ENCODE peak calls at places on chromosomes 16 and 17, in seven cellular contexts. One of them, this sample, is unnamed.

GRCh38 chr17:42107124-42107523 is 5.4 kb downstream of the DHX58 start:
- DNase-seq in pancreas: no peak
- DNase-seq in nephron progenitor cell: no peak
- DNase-seq in GM04504: no peak
- DNase-seq in neural crest cell: no peak
- DNase-seq in stomach: no peak
- DNase-seq in activated naive CD4-positive, alpha-beta T cell treated with anti-CD3 and anti-CD28 coated beads for 36 hours: no peak
- DNase-seq in this sample: no peak

GRCh38 chr16:9647981-9648701 is 534.1 kb downstream of the GRIN2A start:
- DNase-seq in pancreas: no peak
- DNase-seq in nephron progenitor cell: no peak
- DNase-seq in GM04504: peak; percentile 3
- DNase-seq in neural crest cell: peak; percentile 3
- DNase-seq in stomach: no peak
- DNase-seq in activated naive CD4-positive, alpha-beta T cell treated with anti-CD3 and anti-CD28 coated beads for 36 hours: no peak
- DNase-seq in this sample: peak; percentile 21

GRCh38 chr17:34081269-34081668 is 173.8 kb upstream of the CCL2 start:
- DNase-seq in pancreas: no peak
- DNase-seq in nephron progenitor cell: no peak
- DNase-seq in GM04504: no peak
- DNase-seq in neural crest cell: no peak
- DNase-seq in stomach: no peak
- DNase-seq in activated naive CD4-positive, alpha-beta T cell treated with anti-CD3 and anti-CD28 coated beads for 36 hours: no peak
- DNase-seq in this sample: no peak

GRCh38 chr17:79615926-79616325 is 5.1 kb upstream of the RBFOX3 start:
- DNase-seq in pancreas: peak; percentile 19
- DNase-seq in nephron progenitor cell: no peak
- DNase-seq in GM04504: no peak
- DNase-seq in neural crest cell: no peak
- DNase-seq in stomach: no peak
- DNase-seq in activated naive CD4-positive, alpha-beta T cell treated with anti-CD3 and anti-CD28 coated beads for 36 hours: no peak
- DNase-seq in this sample: no peak

GRCh38 chr17:68863091-68863652 is 92.0 kb downstream of the ABCA8 start:
- DNase-seq in pancreas: no peak
- DNase-seq in nephron progenitor cell: no peak
- DNase-seq in GM04504: no peak
- DNase-seq in neural crest cell: no peak
- DNase-seq in stomach: no peak
- DNase-seq in activated naive CD4-positive, alpha-beta T cell treated with anti-CD3 and anti-CD28 coated beads for 36 hours: no peak
- DNase-seq in this sample: no peak

GRCh38 chr17:37787055-37787720 is 42.3 kb upstream of the HNF1B start:
- DNase-seq in pancreas: peak; percentile 89
- DNase-seq in nephron progenitor cell: no peak
- DNase-seq in GM04504: no peak
- DNase-seq in neural crest cell: no peak
- DNase-seq in stomach: peak; percentile 78
- DNase-seq in activated naive CD4-positive, alpha-beta T cell treated with anti-CD3 and anti-CD28 coated beads for 36 hours: no peak
- DNase-seq in this sample: no peak

GRCh38 chr17:73492802-73493139 is 151.5 kb downstream of the SDK2 start:
- DNase-seq in pancreas: no peak
- DNase-seq in nephron progenitor cell: no peak
- DNase-seq in GM04504: no peak
- DNase-seq in neural crest cell: no peak
- DNase-seq in stomach: no peak
- DNase-seq in activated naive CD4-positive, alpha-beta T cell treated with anti-CD3 and anti-CD28 coated beads for 36 hours: no peak
- DNase-seq in this sample: no peak

GRCh38 chr17:48908853-48909394 is 717 bp downstream of the UBE2Z start:
- DNase-seq in pancreas: peak; percentile 87
- DNase-seq in nephron progenitor cell: peak; percentile 97
- DNase-seq in GM04504: peak; percentile 53
- DNase-seq in neural crest cell: peak; percentile 86
- DNase-seq in stomach: peak; percentile 75
- DNase-seq in activated naive CD4-positive, alpha-beta T cell treated with anti-CD3 and anti-CD28 coated beads for 36 hours: peak; percentile 93
- DNase-seq in this sample: peak; percentile 89

GRCh38 chr17:35726609-35727460 is 4.6 kb upstream of the RASL10B start:
- DNase-seq in pancreas: no peak
- DNase-seq in nephron progenitor cell: peak; percentile 64
- DNase-seq in GM04504: peak; percentile 89
- DNase-seq in neural crest cell: no peak
- DNase-seq in stomach: no peak
- DNase-seq in activated naive CD4-positive, alpha-beta T cell treated with anti-CD3 and anti-CD28 coated beads for 36 hours: no peak
- DNase-seq in this sample: no peak

GRCh38 chr17:8153550-8153956 is 1.3 kb upstream of the PER1 start:
- DNase-seq in pancreas: peak; percentile 86
- DNase-seq in nephron progenitor cell: no peak
- DNase-seq in GM04504: peak; percentile 94
- DNase-seq in neural crest cell: no peak
- DNase-seq in stomach: peak; percentile 73
- DNase-seq in activated naive CD4-positive, alpha-beta T cell treated with anti-CD3 and anti-CD28 coated beads for 36 hours: peak; percentile 88
- DNase-seq in this sample: no peak

GRCh38 chr16:84677017-84677803 is 22.6 kb upstream of the USP10 start:
- DNase-seq in pancreas: no peak
- DNase-seq in nephron progenitor cell: no peak
- DNase-seq in GM04504: no peak
- DNase-seq in neural crest cell: no peak
- DNase-seq in stomach: no peak
- DNase-seq in activated naive CD4-positive, alpha-beta T cell treated with anti-CD3 and anti-CD28 coated beads for 36 hours: no peak
- DNase-seq in this sample: no peak

GRCh38 chr17:56880133-56880532 is 33.7 kb downstream of the TRIM25 start:
- DNase-seq in pancreas: no peak
- DNase-seq in nephron progenitor cell: no peak
- DNase-seq in GM04504: no peak
- DNase-seq in neural crest cell: no peak
- DNase-seq in stomach: no peak
- DNase-seq in activated naive CD4-positive, alpha-beta T cell treated with anti-CD3 and anti-CD28 coated beads for 36 hours: no peak
- DNase-seq in this sample: no peak

GRCh38 chr16:74606521-74607309 is at the start of gene GLG1:
- DNase-seq in pancreas: peak; percentile 96
- DNase-seq in nephron progenitor cell: peak; percentile 93
- DNase-seq in GM04504: peak; percentile 79
- DNase-seq in neural crest cell: peak; percentile 76
- DNase-seq in stomach: peak; percentile 93
- DNase-seq in activated naive CD4-positive, alpha-beta T cell treated with anti-CD3 and anti-CD28 coated beads for 36 hours: peak; percentile 92
- DNase-seq in this sample: peak; percentile 88

GRCh38 chr16:54879681-54880080 is 51.0 kb upstream of the IRX5 start:
- DNase-seq in pancreas: no peak
- DNase-seq in nephron progenitor cell: no peak
- DNase-seq in GM04504: no peak
- DNase-seq in neural crest cell: no peak
- DNase-seq in stomach: no peak
- DNase-seq in activated naive CD4-positive, alpha-beta T cell treated with anti-CD3 and anti-CD28 coated beads for 36 hours: no peak
- DNase-seq in this sample: no peak

GRCh38 chr16:88382491-88383400 is at the start of gene ZNF469:
- DNase-seq in pancreas: peak; percentile 55
- DNase-seq in nephron progenitor cell: peak; percentile 68
- DNase-seq in GM04504: no peak
- DNase-seq in neural crest cell: no peak
- DNase-seq in stomach: peak; percentile 36
- DNase-seq in activated naive CD4-positive, alpha-beta T cell treated with anti-CD3 and anti-CD28 coated beads for 36 hours: no peak
- DNase-seq in this sample: no peak

GRCh38 chr16:77897831-77898540 is 109.6 kb downstream of the VAT1L start:
- DNase-seq in pancreas: no peak
- DNase-seq in nephron progenitor cell: no peak
- DNase-seq in GM04504: peak; percentile 35
- DNase-seq in neural crest cell: no peak
- DNase-seq in stomach: no peak
- DNase-seq in activated naive CD4-positive, alpha-beta T cell treated with anti-CD3 and anti-CD28 coated beads for 36 hours: no peak
- DNase-seq in this sample: no peak

GRCh38 chr17:78529871-78530670 is 47.1 kb downstream of the DNAH17 start:
- DNase-seq in pancreas: peak; percentile 89
- DNase-seq in nephron progenitor cell: no peak
- DNase-seq in GM04504: no peak
- DNase-seq in neural crest cell: no peak
- DNase-seq in stomach: peak; percentile 40
- DNase-seq in activated naive CD4-positive, alpha-beta T cell treated with anti-CD3 and anti-CD28 coated beads for 36 hours: no peak
- DNase-seq in this sample: no peak

GRCh38 chr17:75878174-75878998 is at the start of gene TRIM47:
- DNase-seq in pancreas: peak; percentile 86
- DNase-seq in nephron progenitor cell: peak; percentile 50
- DNase-seq in GM04504: no peak
- DNase-seq in neural crest cell: no peak
- DNase-seq in stomach: peak; percentile 68
- DNase-seq in activated naive CD4-positive, alpha-beta T cell treated with anti-CD3 and anti-CD28 coated beads for 36 hours: no peak
- DNase-seq in this sample: no peak

GRCh38 chr17:74148446-74148845 is 55.0 kb upstream of the RPL38 start:
- DNase-seq in pancreas: no peak
- DNase-seq in nephron progenitor cell: no peak
- DNase-seq in GM04504: no peak
- DNase-seq in neural crest cell: no peak
- DNase-seq in stomach: no peak
- DNase-seq in activated naive CD4-positive, alpha-beta T cell treated with anti-CD3 and anti-CD28 coated beads for 36 hours: no peak
- DNase-seq in this sample: no peak

GRCh38 chr16:77171750-77172635 is 19.0 kb upstream of the MON1B start:
- DNase-seq in pancreas: no peak
- DNase-seq in nephron progenitor cell: peak; percentile 35
- DNase-seq in GM04504: peak; percentile 33
- DNase-seq in neural crest cell: peak; percentile 45
- DNase-seq in stomach: no peak
- DNase-seq in activated naive CD4-positive, alpha-beta T cell treated with anti-CD3 and anti-CD28 coated beads for 36 hours: peak; percentile 38
- DNase-seq in this sample: peak; percentile 66

GRCh38 chr16:228151-228855 is 946 bp downstream of the LUC7L start:
- DNase-seq in pancreas: no peak
- DNase-seq in nephron progenitor cell: no peak
- DNase-seq in GM04504: no peak
- DNase-seq in neural crest cell: no peak
- DNase-seq in stomach: no peak
- DNase-seq in activated naive CD4-positive, alpha-beta T cell treated with anti-CD3 and anti-CD28 coated beads for 36 hours: no peak
- DNase-seq in this sample: no peak

GRCh38 chr17:19573075-19573474 is 39.4 kb downstream of the SLC47A1 start:
- DNase-seq in pancreas: no peak
- DNase-seq in nephron progenitor cell: no peak
- DNase-seq in GM04504: no peak
- DNase-seq in neural crest cell: no peak
- DNase-seq in stomach: no peak
- DNase-seq in activated naive CD4-positive, alpha-beta T cell treated with anti-CD3 and anti-CD28 coated beads for 36 hours: no peak
- DNase-seq in this sample: no peak

GRCh38 chr17:4001048-4001590 is 36.9 kb upstream of the ATP2A3 start:
- DNase-seq in pancreas: no peak
- DNase-seq in nephron progenitor cell: no peak
- DNase-seq in GM04504: no peak
- DNase-seq in neural crest cell: no peak
- DNase-seq in stomach: no peak
- DNase-seq in activated naive CD4-positive, alpha-beta T cell treated with anti-CD3 and anti-CD28 coated beads for 36 hours: no peak
- DNase-seq in this sample: no peak

GRCh38 chr17:17305282-17305801 is 2.2 kb downstream of the NT5M start:
- DNase-seq in pancreas: no peak
- DNase-seq in nephron progenitor cell: peak; percentile 19
- DNase-seq in GM04504: no peak
- DNase-seq in neural crest cell: no peak
- DNase-seq in stomach: no peak
- DNase-seq in activated naive CD4-positive, alpha-beta T cell treated with anti-CD3 and anti-CD28 coated beads for 36 hours: peak; percentile 68
- DNase-seq in this sample: no peak

GRCh38 chr17:68029512-68030215 is 5.9 kb upstream of the KPNA2 start:
- DNase-seq in pancreas: no peak
- DNase-seq in nephron progenitor cell: no peak
- DNase-seq in GM04504: no peak
- DNase-seq in neural crest cell: no peak
- DNase-seq in stomach: no peak
- DNase-seq in activated naive CD4-positive, alpha-beta T cell treated with anti-CD3 and anti-CD28 coated beads for 36 hours: no peak
- DNase-seq in this sample: no peak

GRCh38 chr17:42518755-42519545 is 17.1 kb upstream of the NAGLU start:
- DNase-seq in pancreas: no peak
- DNase-seq in nephron progenitor cell: no peak
- DNase-seq in GM04504: no peak
- DNase-seq in neural crest cell: no peak
- DNase-seq in stomach: peak; percentile 69
- DNase-seq in activated naive CD4-positive, alpha-beta T cell treated with anti-CD3 and anti-CD28 coated beads for 36 hours: no peak
- DNase-seq in this sample: no peak

GRCh38 chr17:27754549-27754948 is 45.8 kb downstream of the NOS2 start:
- DNase-seq in pancreas: peak; percentile 15
- DNase-seq in nephron progenitor cell: no peak
- DNase-seq in GM04504: no peak
- DNase-seq in neural crest cell: no peak
- DNase-seq in stomach: no peak
- DNase-seq in activated naive CD4-positive, alpha-beta T cell treated with anti-CD3 and anti-CD28 coated beads for 36 hours: no peak
- DNase-seq in this sample: no peak

GRCh38 chr17:7886227-7887037 is 2.2 kb upstream of the CHD3 start:
- DNase-seq in pancreas: no peak
- DNase-seq in nephron progenitor cell: peak; percentile 43
- DNase-seq in GM04504: no peak
- DNase-seq in neural crest cell: peak; percentile 22
- DNase-seq in stomach: peak; percentile 54
- DNase-seq in activated naive CD4-positive, alpha-beta T cell treated with anti-CD3 and anti-CD28 coated beads for 36 hours: peak; percentile 70
- DNase-seq in this sample: peak; percentile 29

GRCh38 chr16:6218855-6219254 is 1113.8 kb upstream of the RBFOX1 start:
- DNase-seq in pancreas: no peak
- DNase-seq in nephron progenitor cell: no peak
- DNase-seq in GM04504: no peak
- DNase-seq in neural crest cell: no peak
- DNase-seq in stomach: no peak
- DNase-seq in activated naive CD4-positive, alpha-beta T cell treated with anti-CD3 and anti-CD28 coated beads for 36 hours: no peak
- DNase-seq in this sample: no peak

GRCh38 chr16:67423634-67424575 is 7.0 kb upstream of the HSD11B2 start:
- DNase-seq in pancreas: no peak
- DNase-seq in nephron progenitor cell: peak; percentile 30
- DNase-seq in GM04504: no peak
- DNase-seq in neural crest cell: no peak
- DNase-seq in stomach: no peak
- DNase-seq in activated naive CD4-positive, alpha-beta T cell treated with anti-CD3 and anti-CD28 coated beads for 36 hours: no peak
- DNase-seq in this sample: no peak

GRCh38 chr16:14325921-14326401 is 254.8 kb downstream of the MRTFB start:
- DNase-seq in pancreas: no peak
- DNase-seq in nephron progenitor cell: no peak
- DNase-seq in GM04504: no peak
- DNase-seq in neural crest cell: no peak
- DNase-seq in stomach: no peak
- DNase-seq in activated naive CD4-positive, alpha-beta T cell treated with anti-CD3 and anti-CD28 coated beads for 36 hours: no peak
- DNase-seq in this sample: no peak

GRCh38 chr16:55389426-55390073 is 65.5 kb downstream of the IRX6 start:
- DNase-seq in pancreas: no peak
- DNase-seq in nephron progenitor cell: no peak
- DNase-seq in GM04504: no peak
- DNase-seq in neural crest cell: no peak
- DNase-seq in stomach: no peak
- DNase-seq in activated naive CD4-positive, alpha-beta T cell treated with anti-CD3 and anti-CD28 coated beads for 36 hours: no peak
- DNase-seq in this sample: no peak

GRCh38 chr17:42200702-42201101 is 6.4 kb upstream of the GHDC start:
- DNase-seq in pancreas: peak; percentile 84
- DNase-seq in nephron progenitor cell: no peak
- DNase-seq in GM04504: no peak
- DNase-seq in neural crest cell: no peak
- DNase-seq in stomach: peak; percentile 73
- DNase-seq in activated naive CD4-positive, alpha-beta T cell treated with anti-CD3 and anti-CD28 coated beads for 36 hours: no peak
- DNase-seq in this sample: no peak

This sample was measured in neuronal stem cell.